ENCODE peak calls at places on chromosomes 4 and X, in four cellular contexts. B, Z, K and T are unnamed samples.

GRCh38 chr4:2898001-2898400 is 54.4 kb downstream of the ADD1 start:
- DNase-seq in K (no peak), B (no peak), Z (no peak), T (no peak)

GRCh38 chr4:182189107-182189878 is 53.9 kb upstream of the TENM3 start:
- DNase-seq in B (no peak), K (no peak), Z (peak; percentile 100), T (no peak)

GRCh38 chr4:5992171-5993062 is 25.8 kb downstream of the C4orf50 start:
- DNase-seq in Z (no peak), K (no peak), B (no peak), T (no peak)

GRCh38 chr4:113065629-113066028 is 16.2 kb downstream of the ANK2 start:
- DNase-seq in K (no peak), Z (no peak), B (no peak), T (no peak)

GRCh38 chrX:135463937-135464336 is 42.2 kb downstream of the SMIM10L2A start:
- DNase-seq in K (peak; percentile 1), Z (no peak), B (peak; percentile 4), T (peak; percentile 30)

GRCh38 chr4:5940470-5941203 is 47.8 kb upstream of the CRMP1 start:
- DNase-seq in Z (peak; percentile 8), K (no peak), B (peak; percentile 13), T (peak; percentile 44)

GRCh38 chr4:10186228-10187214 is 69.9 kb upstream of the WDR1 start:
- DNase-seq in K (no peak), Z (no peak), B (no peak), T (peak; percentile 21)

GRCh38 chr4:89067407-89067806 is 10.4 kb upstream of the FAM13A start:
- DNase-seq in Z (peak; percentile 45), B (no peak), K (no peak), T (no peak)

GRCh38 chr4:4766570-4766969 is 92.9 kb upstream of the MSX1 start:
- DNase-seq in B (no peak), Z (no peak), K (no peak), T (no peak)

GRCh38 chr4:103171006-103171405 is 27.1 kb downstream of the CENPE start:
- DNase-seq in Z (no peak), B (no peak), K (no peak), T (no peak)

GRCh38 chr4:92953462-92953861 is 649.7 kb downstream of the GRID2 start:
- DNase-seq in Z (no peak), K (no peak), B (no peak), T (no peak)

GRCh38 chr4:70895405-70895804 is 6.8 kb upstream of the MOB1B start:
- DNase-seq in Z (peak; percentile 56), K (no peak), B (no peak), T (no peak)

GRCh38 chr4:99710681-99711345 is 53.2 kb upstream of the C4orf54 start:
- DNase-seq in K (no peak), Z (no peak), B (no peak), T (no peak)

GRCh38 chrX:32185160-32185559 is 1026.2 kb downstream of the DMD start:
- DNase-seq in B (no peak), K (no peak), Z (no peak), T (no peak)

GRCh38 chr4:37389967-37390580 is 145.5 kb downstream of the NWD2 start:
- DNase-seq in K (peak; percentile 61), Z (peak; percentile 26), B (peak; percentile 48), T (peak; percentile 78)

GRCh38 chrX:7444967-7445366 is 297.0 kb upstream of the PUDP start:
- DNase-seq in K (no peak), Z (no peak), B (no peak), T (no peak)

GRCh38 chr4:44961001-44961755 is 234.8 kb upstream of the GNPDA2 start:
- DNase-seq in B (no peak), Z (no peak), K (no peak), T (no peak)

GRCh38 chr4:111854494-111855087 is 290.7 kb upstream of the FAM241A start:
- DNase-seq in Z (peak; percentile 19), B (peak; percentile 39), K (peak; percentile 39), T (peak; percentile 57)

GRCh38 chr4:98802673-98803286 is 126.2 kb downstream of the EIF4E start:
- DNase-seq in Z (peak; percentile 48), B (no peak), K (peak; percentile 12), T (no peak)

GRCh38 chr4:188242041-188242440 is 102.8 kb downstream of the TRIML1 start:
- DNase-seq in Z (no peak), B (no peak), K (no peak), T (no peak)

GRCh38 chr4:185811509-185812364 is at the start of gene SORBS2:
- DNase-seq in K (no peak), B (no peak), Z (peak; percentile 83), T (peak; percentile 43)

GRCh38 chrX:23805379-23805778 is 22.4 kb downstream of the SAT1 start:
- DNase-seq in B (no peak), K (no peak), Z (no peak), T (no peak)

GRCh38 chr4:1177274-1178141 is 5.1 kb upstream of the SPON2 start:
- DNase-seq in Z (peak; percentile 73), K (no peak), B (no peak), T (no peak)

GRCh38 chrX:10833299-10834169 is 213.1 kb upstream of the MID1 start:
- DNase-seq in K (no peak), Z (peak; percentile 48), B (no peak), T (peak; percentile 65)

GRCh38 chrX:68938244-68939004 is 109.6 kb downstream of the EFNB1 start:
- DNase-seq in Z (peak; percentile 84), K (peak; percentile 34), B (no peak), T (no peak)

GRCh38 chrX:9420513-9420912 is 44.3 kb upstream of the TBL1X start:
- DNase-seq in Z (no peak), B (no peak), K (no peak), T (peak; percentile 12)

GRCh38 chr4:54228064-54228527 is 997 bp upstream of the PDGFRA start:
- DNase-seq in K (no peak), Z (peak; percentile 68), B (no peak), T (peak; percentile 92)

GRCh38 chrX:23752740-23753435 is 9.8 kb upstream of the ACOT9 start:
- DNase-seq in Z (peak; percentile 72), K (peak; percentile 68), B (no peak), T (no peak)

GRCh38 chr4:118282692-118283091 is 70.1 kb downstream of the PRSS12 start:
- DNase-seq in K (no peak), B (no peak), Z (peak; percentile 75), T (no peak)

GRCh38 chr4:121192013-121192412 is 27.9 kb upstream of the TNIP3 start:
- DNase-seq in B (no peak), K (no peak), Z (peak; percentile 73), T (no peak)

GRCh38 chrX:30283456-30284200 is 25.6 kb downstream of the NR0B1 start:
- DNase-seq in Z (peak; percentile 91), B (peak; percentile 75), K (peak; percentile 87), T (peak; percentile 8)

GRCh38 chr4:183591301-183591700 is 67.7 kb downstream of the RWDD4 start:
- DNase-seq in K (no peak), B (no peak), Z (peak; percentile 88), T (no peak)

GRCh38 chrX:100265179-100265578 is 144.9 kb downstream of the PCDH19 start:
- DNase-seq in K (peak; percentile 51), B (no peak), Z (no peak), T (no peak)

GRCh38 chrX:100264200-100264599 is 145.9 kb downstream of the PCDH19 start:
- DNase-seq in B (no peak), Z (no peak), K (peak; percentile 1), T (no peak)

GRCh38 chrX:100263650-100264049 is 146.4 kb downstream of the PCDH19 start:
- DNase-seq in Z (no peak), K (no peak), B (no peak), T (no peak)
- H3K4me2 ChIP-seq in Z (no peak overlapping the region), K (no peak overlapping the region), B (no peak overlapping the region), T (no peak overlapping the region)

GRCh38 chrX:103823591-103823990 is 8.5 kb downstream of the RAB9B start:
- DNase-seq in B (no peak), Z (peak; percentile 41), K (no peak), T (no peak)
- H3K4me2 ChIP-seq in B (no peak overlapping the region), Z (no peak overlapping the region), K (no peak overlapping the region), T (no peak overlapping the region)

GRCh38 chr4:47469951-47470350 is 6.4 kb upstream of the COMMD8 start:
- DNase-seq in Z (peak; percentile 79), B (no peak), K (no peak), T (no peak)

GRCh38 chr4:47466061-47466785 is 2.7 kb upstream of the COMMD8 start:
- DNase-seq in K (no peak), B (no peak), Z (no peak), T (no peak)

GRCh38 chr4:47471591-47471990 is 8.1 kb upstream of the COMMD8 start:
- DNase-seq in Z (no peak), B (no peak), K (no peak), T (no peak)

GRCh38 chr4:47471064-47471463 is 7.6 kb upstream of the COMMD8 start:
- DNase-seq in K (no peak), Z (peak; percentile 25), B (no peak), T (no peak)

DNA sequence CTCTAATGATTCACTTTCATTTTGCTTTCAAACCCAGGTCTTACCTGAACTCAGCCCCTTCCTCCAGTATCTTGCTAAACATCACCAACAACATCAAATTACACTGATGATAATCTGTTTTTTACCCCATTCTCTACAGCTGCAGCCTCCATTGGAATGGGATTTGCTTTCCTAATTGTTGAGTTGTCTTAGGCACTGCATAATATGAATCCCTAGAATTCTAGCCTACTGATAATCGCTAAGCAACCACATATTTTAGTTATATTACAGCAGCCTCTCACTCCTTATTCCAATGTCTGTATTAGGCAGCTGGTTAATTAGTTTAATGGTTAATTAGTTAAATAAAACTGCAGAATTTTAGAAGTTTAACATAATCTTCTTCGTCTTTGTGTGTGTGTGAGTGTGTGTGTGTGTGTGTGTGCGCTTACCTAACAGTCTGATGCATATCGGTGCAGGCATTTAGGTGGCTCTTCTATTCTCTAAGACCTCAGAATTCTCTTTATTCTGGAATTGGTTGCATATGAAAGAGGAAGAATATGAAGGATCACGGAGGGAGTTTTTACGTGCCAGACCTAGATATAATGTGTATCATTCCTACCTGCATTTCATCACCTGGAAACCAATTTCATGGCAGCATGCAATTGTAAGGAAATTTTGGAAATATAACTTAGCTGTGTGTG is 5.3 kb upstream of the COMMD8 start:
- DNase-seq in K (no peak), B (no peak), Z (peak; percentile 85), T (no peak)
- H3K4me2 ChIP-seq in K (no peak overlapping the region), B (no peak overlapping the region), Z (no peak overlapping the region), T (no peak overlapping the region)

GRCh38 chrX:66163447-66163846 is 600 bp upstream of the HEPH start:
- DNase-seq in Z (no peak), K (no peak), B (no peak), T (no peak)

GRCh38 chrX:66164470-66164869 is 423 bp downstream of the HEPH start:
- DNase-seq in K (no peak), Z (no peak), B (no peak), T (peak; percentile 0)

GRCh38 chrX:66162331-66162822 is 1.7 kb upstream of the HEPH start:
- DNase-seq in Z (no peak), K (no peak), B (no peak), T (no peak)

GRCh38 chrX:66164931-66165330 is 884 bp downstream of the HEPH start:
- DNase-seq in K (no peak), Z (no peak), B (no peak), T (no peak)

DNA sequence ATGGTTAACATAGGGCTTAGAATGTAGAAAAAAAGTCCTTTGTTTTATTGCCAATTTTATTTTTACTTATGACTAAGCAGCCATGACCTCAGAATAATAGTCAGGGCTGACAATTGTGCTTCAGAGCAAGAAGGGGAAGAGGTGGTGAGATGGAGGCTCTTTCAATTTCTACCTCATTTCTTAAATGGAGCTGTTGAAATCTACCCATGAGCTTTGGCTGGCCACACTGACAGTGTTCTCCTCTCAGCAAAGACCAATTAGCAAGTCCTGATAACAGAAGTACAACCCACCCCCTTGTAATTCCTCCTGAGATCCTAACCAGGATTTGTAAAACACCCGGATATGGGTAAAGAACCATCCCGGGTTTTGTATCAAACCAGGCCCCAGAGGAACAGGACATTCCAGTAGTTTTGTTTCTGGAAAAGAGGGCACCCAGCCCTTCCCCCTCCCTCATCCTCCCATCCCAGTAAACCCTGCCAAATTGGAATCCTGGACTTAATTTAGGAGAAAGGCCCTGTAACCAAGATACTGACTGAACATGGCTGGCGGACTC is at the start of gene HEPH:
- DNase-seq in B (no peak), Z (peak; percentile 52), K (no peak), T (peak; percentile 68)
- H3K4me2 ChIP-seq in B (no peak within 1 kb of the TSS), Z (no peak within 1 kb of the TSS), K (no peak within 1 kb of the TSS), T (peak within 1 kb of the TSS; percentile 84)